ENCODE peak calls at places on chromosome 9, in four cellular contexts. H is dorsolateral prefrontal cortex, S is brain microvascular endothelial cell, O is kidney. X is an unnamed sample.

GRCh38 chr9:128473104-128473503 is 17.3 kb downstream of the ODF2 start:
- DNase-seq in S (no peak), O (no peak), H (no peak), X (no peak)

GRCh38 chr9:37963936-37964739 is 60.2 kb upstream of the SLC25A51 start:
- DNase-seq in S (peak; percentile 97), H (peak; percentile 14), O (peak; percentile 95), X (peak; percentile 85)

GRCh38 chr9:80085668-80086067 is 513.9 kb downstream of the TLE4 start:
- DNase-seq in H (no peak), O (no peak), S (no peak), X (no peak)

GRCh38 chr9:136965771-136966484 is 11.4 kb upstream of the PTGDS start:
- DNase-seq in H (no peak), S (no peak), O (no peak), X (no peak)

GRCh38 chr9:93010056-93010455 is 48.4 kb upstream of the SUSD3 start:
- DNase-seq in O (no peak), S (no peak), H (no peak), X (no peak)

GRCh38 chr9:133768859-133769510 is 30.8 kb upstream of the SARDH start:
- DNase-seq in H (no peak), O (peak; percentile 66), S (no peak), X (peak; percentile 39)

GRCh38 chr9:131499254-131499653 is 3.5 kb upstream of the POMT1 start:
- DNase-seq in S (no peak), O (no peak), H (no peak), X (no peak)

GRCh38 chr9:72442212-72442607 is 77.2 kb upstream of the ZFAND5 start:
- DNase-seq in S (peak; percentile 87), H (no peak), O (no peak), X (no peak)

GRCh38 chr9:129331772-129332512 is 153.9 kb upstream of the IER5L start:
- DNase-seq in S (no peak), H (no peak), O (no peak), X (no peak)

GRCh38 chr9:102986425-102986824 is 8.7 kb upstream of the CYLC2 start:
- DNase-seq in O (no peak), H (no peak), S (no peak), X (no peak)

GRCh38 chr9:72577212-72577753 is 55.9 kb downstream of the TMC1 start:
- DNase-seq in O (no peak), S (no peak), H (no peak), X (no peak)

GRCh38 chr9:130431536-130432303 is 13.0 kb upstream of the ASS1 start:
- DNase-seq in O (no peak), S (no peak), H (no peak), X (no peak)

GRCh38 chr9:68678430-68678829 is 26.6 kb upstream of the PIP5K1B start:
- DNase-seq in H (peak; percentile 6), S (no peak), O (no peak), X (no peak)

GRCh38 chr9:87714819-87715218 is 11.1 kb upstream of the CTSL start:
- DNase-seq in H (no peak), S (peak; percentile 86), O (no peak), X (no peak)

GRCh38 chr9:90141723-90142122 is 500.9 kb downstream of the DIRAS2 start:
- DNase-seq in O (no peak), S (no peak), H (no peak), X (no peak)

GRCh38 chr9:9556865-9557803 is 1055.7 kb downstream of the PTPRD start:
- DNase-seq in H (no peak), O (no peak), S (no peak), X (no peak)

GRCh38 chr9:109319072-109319630 is 1.7 kb downstream of the EPB41L4B start:
- DNase-seq in H (peak; percentile 32), O (no peak), S (no peak), X (peak; percentile 57)

GRCh38 chr9:99253772-99254431 is 31.8 kb downstream of the SEC61B start:
- DNase-seq in O (peak; percentile 68), S (no peak), H (no peak), X (no peak)

GRCh38 chr9:113467183-113467582 is 3.7 kb downstream of the RGS3 start:
- DNase-seq in H (no peak), S (no peak), O (no peak), X (no peak)

GRCh38 chr9:4126184-4126865 is 173.5 kb downstream of the GLIS3 start:
- DNase-seq in O (no peak), S (no peak), H (no peak), X (no peak)

GRCh38 chr9:79686381-79687130 is 114.8 kb downstream of the TLE4 start:
- DNase-seq in O (no peak), S (peak; percentile 85), H (no peak), X (no peak)

GRCh38 chr9:70112981-70113380 is 69.3 kb downstream of the MAMDC2 start:
- DNase-seq in S (no peak), O (no peak), H (no peak), X (no peak)

GRCh38 chr9:134378901-134379338 is 52.7 kb downstream of the RXRA start:
- DNase-seq in S (peak; percentile 30), O (no peak), H (no peak), X (peak; percentile 70)

GRCh38 chr9:22645893-22646292 is 199.3 kb downstream of the DMRTA1 start:
- DNase-seq in O (no peak), H (no peak), S (no peak), X (no peak)

GRCh38 chr9:98917691-98918487 is 25.8 kb upstream of the COL15A1 start:
- DNase-seq in S (no peak), H (no peak), O (no peak), X (no peak)

GRCh38 chr9:14522627-14523379 is 170.4 kb downstream of the ZDHHC21 start:
- DNase-seq in O (no peak), H (no peak), S (no peak), X (no peak)

GRCh38 chr9:109907400-109907799 is 127.4 kb downstream of the PALM2AKAP2 start:
- DNase-seq in S (no peak), H (no peak), O (no peak), X (no peak)

GRCh38 chr9:131969469-131969989 is 110.1 kb downstream of the MED27 start:
- DNase-seq in O (no peak), S (no peak), H (peak; percentile 59), X (no peak)

GRCh38 chr9:82729991-82730390 is 333.0 kb downstream of the RASEF start:
- DNase-seq in O (no peak), S (no peak), H (no peak), X (no peak)

DNA sequence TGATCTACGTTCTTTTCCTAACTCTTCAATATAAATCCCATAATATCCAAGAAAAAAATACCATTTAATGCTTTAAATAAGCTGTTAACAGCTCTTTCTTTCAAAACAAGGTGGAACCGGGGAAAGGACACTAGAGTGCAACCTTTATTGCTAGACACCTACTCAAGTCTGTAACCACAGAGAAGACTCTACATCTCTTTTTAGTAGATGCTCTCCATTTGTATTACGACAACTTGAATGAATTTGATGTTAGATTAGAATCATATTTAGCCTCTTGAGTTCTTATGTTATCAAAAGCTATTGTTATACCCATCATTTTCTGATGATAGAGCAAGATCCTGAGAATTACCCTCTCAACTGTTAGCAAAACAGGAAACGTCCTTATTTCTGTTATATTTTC is 246.3 kb downstream of the MLLT3 start:
- DNase-seq in H (no peak), O (no peak), S (no peak), X (no peak)
- H3K27ac ChIP-seq in H (no peak overlapping the region), O (no peak overlapping the region), S (no peak overlapping the region), X (no peak overlapping the region)

DNA sequence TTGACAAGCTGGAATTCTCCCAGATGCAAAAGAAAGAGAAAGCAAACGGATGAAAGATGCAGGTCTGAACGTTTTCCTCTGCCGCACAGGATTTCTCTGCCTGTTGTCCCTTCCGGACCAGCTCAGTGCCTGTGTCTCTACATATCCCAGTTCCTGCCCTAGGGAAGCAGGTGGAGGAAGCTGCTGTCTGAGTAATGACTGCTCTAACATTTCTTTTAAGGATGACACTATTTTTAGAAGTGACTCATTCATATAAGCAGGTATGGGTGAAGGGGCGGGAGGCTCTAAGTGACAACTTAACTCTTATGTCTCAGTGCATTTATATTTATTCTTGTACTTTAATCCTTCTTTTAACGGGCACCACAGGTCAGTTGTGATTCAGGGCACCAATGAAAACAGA is 128.8 kb downstream of the SLC24A2 start:
- DNase-seq in O (no peak), S (no peak), H (no peak), X (no peak)
- H3K27ac ChIP-seq in O (no peak overlapping the region), S (no peak overlapping the region), H (peak overlapping the region; percentile 40), X (no peak overlapping the region)

GRCh38 chr9:95086564-95086955 is 230.9 kb downstream of the FANCC start:
- DNase-seq in O (no peak), H (no peak), S (no peak), X (no peak)

GRCh38 chr9:95087659-95088242 is 229.8 kb downstream of the FANCC start:
- DNase-seq in S (no peak), O (no peak), H (no peak), X (peak; percentile 69)

GRCh38 chr9:95089916-95090791 is 227.4 kb downstream of the FANCC start:
- DNase-seq in S (no peak), O (peak; percentile 90), H (peak; percentile 75), X (no peak)

GRCh38 chr9:95089257-95089873 is 228.1 kb downstream of the FANCC start:
- DNase-seq in S (no peak), O (peak; percentile 66), H (no peak), X (no peak)

DNA sequence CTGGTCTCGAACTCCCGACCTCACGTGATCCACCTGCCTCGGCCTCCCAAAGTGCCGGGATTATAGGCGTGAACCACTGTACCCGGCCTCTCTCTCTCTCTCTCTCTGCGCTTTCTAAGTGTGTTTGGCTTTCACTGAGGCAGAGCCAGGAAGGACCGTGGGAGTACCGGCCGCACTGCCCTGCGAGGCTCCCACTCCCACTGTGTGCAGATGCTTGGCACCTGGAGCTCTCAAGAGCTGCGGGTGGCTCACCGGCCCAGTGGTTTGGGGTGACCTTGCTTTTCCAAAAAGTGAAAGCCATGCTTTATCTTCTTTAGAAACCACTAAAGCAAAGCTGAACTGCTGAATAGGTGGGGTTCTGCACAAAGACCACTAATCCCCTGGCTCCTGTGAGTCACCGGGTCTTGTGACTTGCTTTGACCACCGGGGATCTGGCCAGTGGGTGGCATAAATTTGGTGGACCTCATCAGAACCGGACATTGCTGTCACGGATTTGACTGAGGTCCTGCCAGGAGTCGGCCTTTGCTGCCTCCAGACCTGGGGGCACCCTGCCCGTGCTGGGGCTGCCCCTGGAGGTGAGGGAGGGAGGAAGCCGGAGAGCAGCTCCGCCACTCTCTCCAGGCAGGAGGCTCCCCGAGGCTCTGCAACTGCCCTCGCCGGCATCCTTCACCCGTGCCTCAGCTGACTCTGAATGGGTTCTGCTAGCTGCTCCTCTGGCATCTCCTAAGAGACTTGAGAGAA is 228.9 kb downstream of the FANCC start:
- DNase-seq in O (no peak), S (no peak), H (no peak), X (no peak)
- H3K27ac ChIP-seq in O (peak overlapping the region; percentile 20), S (no peak overlapping the region), H (peak overlapping the region; percentile 87), X (peak overlapping the region; percentile 28)

DNA sequence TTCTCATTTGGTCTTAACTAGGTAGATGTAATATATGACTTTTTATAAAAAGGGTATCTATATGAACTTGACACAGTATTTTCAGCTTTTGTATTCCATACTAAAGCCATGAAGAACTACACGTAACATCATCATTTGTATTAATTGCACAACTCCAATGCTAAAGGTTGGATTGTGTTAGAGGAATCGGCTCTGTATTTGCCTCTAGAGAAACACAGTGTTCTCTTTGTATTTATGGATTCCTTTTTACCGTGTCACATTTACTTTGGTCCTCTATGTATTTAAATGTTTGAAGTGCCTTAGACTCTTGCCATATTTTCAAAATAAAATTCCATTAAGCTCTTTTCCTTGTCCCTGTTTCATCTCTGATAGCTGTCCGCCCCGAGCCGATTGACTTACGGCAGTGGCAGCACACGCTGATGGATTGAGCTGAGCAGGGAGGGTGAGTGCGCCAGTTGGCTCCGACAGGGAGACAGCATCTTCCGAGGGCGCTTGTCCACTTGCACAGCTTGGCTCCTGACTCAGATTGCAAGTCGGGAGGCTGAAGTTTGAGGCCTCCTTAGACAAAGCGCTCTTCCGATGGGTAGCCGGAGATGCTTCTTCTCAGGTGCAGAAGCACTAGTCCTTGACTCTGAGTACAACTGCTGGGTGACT is 95.6 kb upstream of the DMRT1 start:
- DNase-seq in O (no peak), S (no peak), H (peak; percentile 75), X (no peak)
- H3K27ac ChIP-seq in O (no peak overlapping the region), S (no peak overlapping the region), H (peak overlapping the region; percentile 74), X (no peak overlapping the region)

X was measured in lower lobe of right lung.